ENCODE peak calls at places on chromosomes 12 and 14, in nine cellular contexts. D is sigmoid colon; L is pancreas; U is Panc1; C is osteoblast; Y is uterus; J is CD4-positive, CD25-positive, alpha-beta regulatory T cell; N is SJSA1; W is PC-3. B is an unnamed sample.

GRCh38 chr14:50031534-50032313 is 84.6 kb downstream of the VCPKMT start:
- DNase-seq in D (no peak), L (no peak), U (no peak), C (no peak), Y (no peak), J (no peak), N (no peak), W (no peak), B (no peak)

GRCh38 chr14:36315159-36315853 is 5.1 kb downstream of the MBIP start:
- DNase-seq in D (no peak), L (no peak), U (no peak), C (no peak), Y (no peak), J (no peak), N (no peak), W (no peak), B (no peak)

GRCh38 chr14:93927746-93928145 is 602 bp downstream of the FAM181A start:
- DNase-seq in D (no peak), L (no peak), U (no peak), C (no peak), Y (no peak), J (no peak), N (no peak), W (no peak), B (no peak)

GRCh38 chr12:3303410-3304136 is 187.4 kb upstream of the PRMT8 start:
- DNase-seq in D (no peak), L (no peak), U (no peak), C (no peak), Y (no peak), J (no peak), N (no peak), W (peak; percentile 64), B (no peak)

GRCh38 chr12:321606-322326 is 59.1 kb upstream of the SLC6A13 start:
- DNase-seq in D (no peak), L (no peak), U (no peak), C (no peak), Y (no peak), J (no peak), N (no peak), W (peak; percentile 33), B (no peak)

GRCh38 chr14:96084796-96085195 is 45.6 kb downstream of the C14orf132 start:
- DNase-seq in D (peak; percentile 33), L (peak; percentile 30), U (no peak), C (no peak), Y (no peak), J (no peak), N (no peak), W (no peak), B (no peak)

GRCh38 chr12:106499628-106500027 is 83.2 kb upstream of the RFX4 start:
- DNase-seq in D (no peak), L (no peak), U (no peak), C (no peak), Y (no peak), J (no peak), N (no peak), W (no peak), B (no peak)

GRCh38 chr12:52277486-52278245 is 3.2 kb downstream of the KRT86 start:
- DNase-seq in D (no peak), L (no peak), U (no peak), C (no peak), Y (no peak), J (no peak), N (no peak), W (no peak), B (no peak)

GRCh38 chr12:48998497-48999353 is 450 bp downstream of the DDN start:
- DNase-seq in D (no peak), L (no peak), U (no peak), C (peak; percentile 94), Y (no peak), J (no peak), N (no peak), W (peak; percentile 24), B (no peak)

GRCh38 chr12:1844223-1844622 is 23.9 kb downstream of the LRTM2 start:
- DNase-seq in D (peak; percentile 34), L (peak; percentile 36), U (no peak), C (peak; percentile 0), Y (peak; percentile 5), J (no peak), N (no peak), W (no peak), B (no peak)

GRCh38 chr12:84397279-84397678 is 515.3 kb downstream of the SLC6A15 start:
- DNase-seq in D (no peak), L (no peak), U (no peak), C (peak; percentile 19), Y (no peak), J (no peak), N (no peak), W (peak; percentile 56), B (no peak)

GRCh38 chr12:88836156-88836555 is 255.9 kb upstream of the KITLG start:
- DNase-seq in D (no peak), L (no peak), U (no peak), C (no peak), Y (no peak), J (no peak), N (no peak), W (peak; percentile 8), B (no peak)

GRCh38 chr14:38502241-38502640 is 246.3 kb upstream of the CLEC14A start:
- DNase-seq in D (no peak), L (no peak), U (no peak), C (no peak), Y (no peak), J (no peak), N (no peak), W (no peak), B (no peak)

GRCh38 chr12:69688496-69689427 is 10.3 kb downstream of the BEST3 start:
- DNase-seq in D (no peak), L (peak; percentile 59), U (peak; percentile 64), C (peak; percentile 93), Y (peak; percentile 22), J (no peak), N (peak; percentile 90), W (peak; percentile 97), B (no peak)

GRCh38 chr12:49231881-49232650 is 32.8 kb upstream of the TUBA1C start:
- DNase-seq in D (no peak), L (no peak), U (no peak), C (no peak), Y (peak; percentile 31), J (no peak), N (no peak), W (no peak), B (no peak)

DNA sequence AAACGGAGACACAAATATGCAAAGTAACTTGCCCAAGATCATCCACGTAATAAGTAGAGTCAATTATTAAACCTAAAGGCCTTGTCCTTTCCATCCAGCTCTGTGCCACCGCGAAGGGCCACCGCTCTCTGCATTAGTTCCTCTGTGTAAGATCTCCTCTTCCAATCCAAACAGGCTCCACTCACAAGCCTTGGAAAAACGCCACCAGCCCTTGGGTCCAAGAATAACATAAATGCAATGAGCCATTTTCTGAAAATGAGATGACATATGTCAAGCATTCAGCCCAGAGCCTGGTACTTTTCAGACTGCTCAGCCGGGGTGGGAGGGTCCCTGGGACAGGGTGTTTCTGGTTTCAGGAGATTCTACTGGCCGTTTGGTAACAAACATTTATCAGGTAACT is 30.0 kb downstream of the DGLUCY start:
- DNase-seq in D (no peak), L (peak; percentile 63), U (no peak), C (peak; percentile 69), Y (no peak), J (no peak), N (no peak), W (no peak), B (no peak)
- H3K27ac ChIP-seq in D (peak overlapping the region; percentile 36), L (peak overlapping the region; percentile 53), U (no peak overlapping the region), C (peak overlapping the region; percentile 41), Y (no peak overlapping the region), J (no peak overlapping the region), N (no peak overlapping the region), W (no peak overlapping the region), B (no peak overlapping the region)

DNA sequence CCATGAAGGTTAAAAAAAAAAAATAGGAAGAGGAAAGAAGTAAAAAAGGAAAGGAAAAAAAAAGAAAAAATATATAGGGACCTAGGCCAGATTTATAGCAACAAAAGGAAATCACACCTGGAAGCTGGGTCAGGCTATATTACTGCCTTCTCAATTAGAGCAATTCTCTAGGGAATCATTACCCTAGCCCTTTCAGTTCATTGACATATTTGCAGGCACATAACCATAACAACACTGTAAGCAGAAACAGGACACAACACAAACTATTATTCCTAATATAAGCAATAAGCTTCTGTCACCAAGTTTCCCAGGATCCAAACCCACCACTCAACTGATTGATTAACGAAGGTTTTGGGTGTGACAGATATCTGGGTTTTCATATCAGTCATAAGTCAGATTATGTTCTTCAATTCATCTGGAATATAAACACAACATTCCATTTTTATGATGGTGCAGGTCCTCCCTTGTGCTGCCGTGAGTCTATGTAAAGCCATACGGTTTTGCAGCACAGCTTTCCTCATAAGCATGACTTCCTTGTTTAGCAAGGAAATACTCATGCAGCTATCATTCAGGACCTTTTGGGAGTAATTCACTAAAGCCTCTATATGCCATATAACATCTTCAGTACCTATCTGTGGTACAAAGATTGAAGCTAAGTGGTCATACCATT is 4.2 kb downstream of the PCNX4 start:
- DNase-seq in D (no peak), L (no peak), U (no peak), C (peak; percentile 73), Y (no peak), J (no peak), N (no peak), W (peak; percentile 79), B (no peak)
- H3K27ac ChIP-seq in D (no peak overlapping the region), L (no peak overlapping the region), U (peak overlapping the region; percentile 39), C (peak overlapping the region; percentile 36), Y (no peak overlapping the region), J (no peak overlapping the region), N (peak overlapping the region; percentile 96), W (no peak overlapping the region), B (no peak overlapping the region)

GRCh38 chr14:99564903-99565259 is 39.1 kb downstream of the CCDC85C start:
- DNase-seq in D (no peak), L (no peak), U (no peak), C (peak; percentile 50), Y (no peak), J (no peak), N (no peak), W (no peak), B (no peak)

GRCh38 chr14:99564256-99564902 is 39.6 kb downstream of the CCDC85C start:
- DNase-seq in D (peak; percentile 95), L (no peak), U (no peak), C (peak; percentile 90), Y (peak; percentile 73), J (no peak), N (no peak), W (peak; percentile 58), B (peak; percentile 47)

GRCh38 chr14:99565383-99565782 is 38.6 kb downstream of the CCDC85C start:
- DNase-seq in D (no peak), L (no peak), U (no peak), C (peak; percentile 77), Y (no peak), J (no peak), N (no peak), W (peak; percentile 30), B (no peak)

GRCh38 chr14:99562848-99563748 is 40.9 kb downstream of the CCDC85C start:
- DNase-seq in D (peak; percentile 96), L (peak; percentile 92), U (no peak), C (peak; percentile 88), Y (peak; percentile 83), J (no peak), N (peak; percentile 85), W (peak; percentile 87), B (peak; percentile 23)

GRCh38 chr14:99563749-99564129 is 40.3 kb downstream of the CCDC85C start:
- DNase-seq in D (no peak), L (no peak), U (no peak), C (peak; percentile 62), Y (no peak), J (no peak), N (no peak), W (no peak), B (no peak)
- H3K27ac ChIP-seq in D (peak overlapping the region; percentile 94), L (peak overlapping the region; percentile 80), U (peak overlapping the region; percentile 74), C (no peak overlapping the region), Y (peak overlapping the region; percentile 85), J (no peak overlapping the region), N (no peak overlapping the region), W (no peak overlapping the region), B (no peak overlapping the region)

GRCh38 chr14:60665178-60665555 is 15.9 kb upstream of the SIX1 start:
- DNase-seq in D (no peak), L (no peak), U (no peak), C (no peak), Y (no peak), J (no peak), N (no peak), W (peak; percentile 65), B (no peak)
- H3K27ac ChIP-seq in D (no peak overlapping the region), L (no peak overlapping the region), U (no peak overlapping the region), C (no peak overlapping the region), Y (no peak overlapping the region), J (no peak overlapping the region), N (no peak overlapping the region), W (no peak overlapping the region), B (no peak overlapping the region)